ENCODE peak calls at places on chromosomes 16 and 17, in eight cellular contexts. G is fibroblast of mammary gland, P is psoas muscle, Q is NCI-H1436, N is iPS-NIHi11, U is GM12878, D is HFFc6, E is SK-N-SH. I is an unnamed sample.

GRCh38 chr16:88464447-88465318 is 11.6 kb downstream of the ZFPM1 start:
- DNase-seq in Q (no peak), D (no peak), U (no peak), E (peak), N (no peak), P (no peak), G (no peak), I (no peak)

GRCh38 chr16:3652373-3653037 is 2.0 kb upstream of the DNASE1 start:
- DNase-seq in N (no peak), G (no peak), U (no peak), E (peak), P (no peak), Q (no peak), D (no peak), I (no peak)

GRCh38 chr17:7842380-7842949 is 8.4 kb downstream of the KDM6B start:
- DNase-seq in Q (peak), D (peak), N (no peak), U (no peak), E (no peak), P (peak), G (peak), I (peak)

GRCh38 chr17:10042589-10043244 is 137.6 kb upstream of the RCVRN start:
- DNase-seq in G (no peak), P (no peak), Q (no peak), D (no peak), U (no peak), N (no peak), E (no peak), I (no peak)

GRCh38 chr16:58628845-58629680 is 563 bp downstream of the CNOT1 start:
- DNase-seq in E (no peak), P (peak), U (peak), G (peak), N (no peak), Q (no peak), D (no peak), I (peak)

GRCh38 chr16:27245276-27246231 is 23.0 kb downstream of the NSMCE1 start:
- DNase-seq in U (no peak), Q (no peak), E (no peak), N (no peak), G (peak), D (peak), P (peak), I (no peak)

GRCh38 chr17:27414271-27414670 is 42.0 kb upstream of the KSR1 start:
- DNase-seq in N (no peak), D (no peak), Q (no peak), P (no peak), U (no peak), G (no peak), E (no peak), I (no peak)

GRCh38 chr16:66551362-66551761 is 1.0 kb upstream of the CKLF start:
- DNase-seq in P (peak), U (peak), N (peak), D (no peak), E (peak), Q (peak), G (peak), I (no peak)

GRCh38 chr17:10067446-10068143 is 130.8 kb downstream of the GAS7 start:
- DNase-seq in D (no peak), P (no peak), N (no peak), U (no peak), G (no peak), Q (no peak), E (no peak), I (no peak)

I was measured in NCI-H524.